ENCODE peak calls at places on chromosomes 13 and 19, in six cellular contexts. S, C, N, W, B and U are unnamed samples.
A peak's percentile ranks its signal among the peaks of the same experiment; 100 is the strongest.

GRCh38 chr19:29514525-29515232 is 11.1 kb upstream of the VSTM2B start:
- DNase-seq in S (no peak), C (no peak), N (no peak), W (no peak), B (no peak), U (no peak)

GRCh38 chr13:94886191-94886590 is 173.8 kb upstream of the SOX21 start:
- DNase-seq in S (no peak), C (no peak), N (no peak), W (no peak), B (no peak), U (no peak)

GRCh38 chr13:30679483-30680330 is 55.6 kb upstream of the ALOX5AP start:
- DNase-seq in S (no peak), C (peak; percentile 58), N (no peak), W (no peak), B (no peak), U (no peak)

GRCh38 chr13:111165611-111166010 is 50.5 kb downstream of the ARHGEF7 start:
- DNase-seq in S (no peak), C (no peak), N (no peak), W (no peak), B (no peak), U (no peak)

GRCh38 chr13:33536639-33537425 is 251.3 kb upstream of the STARD13 start:
- DNase-seq in S (no peak), C (no peak), N (no peak), W (no peak), B (no peak), U (no peak)

GRCh38 chr13:98918771-98919170 is 59.1 kb downstream of the DOCK9 start:
- DNase-seq in S (no peak), C (no peak), N (no peak), W (no peak), B (no peak), U (no peak)

GRCh38 chr13:45419945-45420344 is 1.8 kb upstream of the SLC25A30 start:
- DNase-seq in S (no peak), C (no peak), N (no peak), W (no peak), B (no peak), U (no peak)

GRCh38 chr13:50729177-50729576 is 114.3 kb downstream of the DLEU7 start:
- DNase-seq in S (no peak), C (no peak), N (no peak), W (no peak), B (no peak), U (no peak)

GRCh38 chr19:36103040-36103626 is 7.8 kb upstream of the OVOL3 start:
- DNase-seq in S (no peak), C (no peak), N (no peak), W (no peak), B (no peak), U (no peak)

GRCh38 chr19:36099166-36099785 is 11.7 kb upstream of the OVOL3 start:
- DNase-seq in S (no peak), C (no peak), N (no peak), W (no peak), B (no peak), U (no peak)

GRCh38 chr19:36101550-36102327 is 9.2 kb upstream of the OVOL3 start:
- DNase-seq in S (no peak), C (no peak), N (no peak), W (no peak), B (no peak), U (no peak)

GRCh38 chr19:36097036-36097435 is 13.9 kb upstream of the OVOL3 start:
- DNase-seq in S (no peak), C (peak; percentile 11), N (no peak), W (no peak), B (no peak), U (no peak)

DNA sequence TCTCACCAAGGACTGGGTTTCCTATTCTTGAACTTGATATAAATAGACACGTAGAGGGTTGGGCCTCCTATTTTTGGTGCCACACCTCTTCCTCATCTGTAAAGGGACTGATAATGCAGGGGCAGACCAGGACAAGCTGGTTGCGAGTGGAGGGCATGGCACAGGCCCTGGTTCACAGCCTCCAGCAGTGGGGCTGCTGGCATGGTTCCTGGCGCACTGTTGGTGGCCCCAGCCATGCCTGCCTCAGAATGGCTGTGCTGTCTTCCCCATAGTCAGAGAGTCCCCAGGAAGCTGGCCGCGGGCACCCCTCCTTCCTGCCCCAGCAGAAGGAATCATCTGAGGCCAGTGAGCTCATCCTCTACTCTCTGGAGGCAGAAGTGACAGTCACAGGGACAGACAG is 10.5 kb upstream of the OVOL3 start:
- DNase-seq in S (no peak), C (no peak), N (no peak), W (no peak), B (no peak), U (no peak)
- TF ChIP-seq POLR2A in S (no peak), C (no peak), N (no peak), W (no peak), B (no peak), U (no peak)

GRCh38 chr19:56750658-56751057 is 79.1 kb upstream of the ZNF835 start:
- DNase-seq in S (no peak), C (no peak), N (no peak), W (no peak), B (no peak), U (no peak)

GRCh38 chr19:56746367-56746766 is 74.8 kb upstream of the ZNF835 start:
- DNase-seq in S (no peak), C (no peak), N (no peak), W (no peak), B (no peak), U (no peak)

GRCh38 chr19:56751078-56751489 is 79.5 kb upstream of the ZNF835 start:
- DNase-seq in S (no peak), C (no peak), N (no peak), W (no peak), B (no peak), U (no peak)

DNA sequence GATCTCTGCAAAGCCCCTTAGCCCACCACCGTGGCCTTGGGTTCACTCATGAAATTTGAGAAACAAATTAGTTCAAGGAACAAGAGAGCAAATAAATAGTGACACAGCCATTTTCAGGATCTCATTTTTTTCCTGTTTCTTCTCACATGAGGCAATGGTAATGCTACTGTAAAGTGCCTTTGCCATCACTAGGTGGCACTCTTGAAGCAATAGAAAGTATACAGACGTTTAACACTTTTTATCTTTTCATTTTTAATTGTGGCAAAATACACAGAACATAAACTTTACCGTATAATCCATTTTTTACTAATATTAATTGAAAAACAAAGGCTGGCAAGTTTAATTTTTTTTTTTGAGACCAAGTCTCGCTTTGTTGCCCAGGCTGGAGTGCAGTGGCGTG is 76.9 kb upstream of the ZNF835 start:
- DNase-seq in S (no peak), C (no peak), N (no peak), W (no peak), B (no peak), U (peak; percentile 34)
- TF ChIP-seq CTCF in S (peak; percentile 35), C (no peak), N (no peak), W (peak; percentile 54), B (peak; percentile 36), U (peak; percentile 26)

DNA sequence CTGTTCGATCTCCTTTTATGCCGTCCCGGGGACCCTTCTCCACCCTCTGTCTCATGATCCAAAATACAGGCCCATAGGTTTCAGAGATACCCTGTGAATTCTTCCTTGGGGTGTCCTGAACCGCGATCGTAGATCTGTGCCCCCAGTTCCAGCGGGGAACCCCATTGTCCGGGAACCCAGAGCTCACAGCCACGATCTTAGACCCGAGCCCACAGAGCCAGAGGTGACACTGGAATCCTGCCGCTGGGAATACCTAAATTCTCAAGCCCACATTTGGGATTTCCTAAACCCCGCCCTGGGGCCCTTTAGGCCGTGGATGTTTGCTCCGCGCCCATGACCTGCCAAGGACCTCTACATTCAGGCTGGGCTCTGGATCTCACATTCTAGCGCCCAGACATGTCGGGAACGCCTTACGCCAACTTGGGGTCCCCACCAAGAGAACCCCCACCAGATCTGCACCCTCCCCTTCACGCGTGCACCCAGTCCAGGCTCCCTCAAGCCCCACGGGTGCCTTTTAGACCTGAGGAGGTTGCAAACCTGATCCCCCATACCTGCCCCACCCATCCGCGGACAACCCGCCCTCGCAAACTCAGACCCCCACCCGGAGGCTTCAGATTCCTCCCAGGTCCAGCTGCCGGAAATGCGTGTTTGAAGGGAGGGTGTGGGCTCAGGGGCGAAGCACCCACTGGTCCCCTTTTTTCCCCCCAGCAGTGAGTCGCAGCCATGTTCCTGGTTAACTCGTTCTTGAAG is 598 bp downstream of the CAPNS1 start:
- DNase-seq in S (peak; percentile 53), C (peak; percentile 50), N (peak; percentile 28), W (no peak), B (no peak), U (no peak)
- TF ChIP-seq POLR2A in S (no peak), C (peak; percentile 1), N (no peak), W (no peak), B (no peak), U (no peak)

GRCh38 chr13:63567031-63567430 is 2151.4 kb upstream of the PCDH20 start:
- DNase-seq in S (no peak), C (no peak), N (no peak), W (no peak), B (no peak), U (no peak)
- TF ChIP-seq CTCF in S (no peak), C (no peak), N (no peak), W (no peak), B (no peak), U (no peak)

GRCh38 chr19:49854861-49855263 is 3.9 kb downstream of the PTOV1 start:
- DNase-seq in S (no peak), C (no peak), N (no peak), W (no peak), B (no peak), U (no peak)

GRCh38 chr19:49857061-49857833 is 6.3 kb downstream of the PTOV1 start:
- DNase-seq in S (no peak), C (no peak), N (no peak), W (no peak), B (no peak), U (no peak)

GRCh38 chr19:49856574-49857021 is 5.6 kb downstream of the PTOV1 start:
- DNase-seq in S (no peak), C (no peak), N (no peak), W (no peak), B (no peak), U (no peak)

GRCh38 chr19:49855277-49855675 is 4.3 kb downstream of the PTOV1 start:
- DNase-seq in S (no peak), C (no peak), N (no peak), W (no peak), B (no peak), U (no peak)

GRCh38 chr19:49855676-49856573 is 5.0 kb downstream of the PTOV1 start:
- DNase-seq in S (no peak), C (no peak), N (no peak), W (no peak), B (no peak), U (no peak)
- TF ChIP-seq POLR2A in S (no peak), C (no peak), N (no peak), W (no peak), B (peak; percentile 21), U (no peak)